ENCODE peak calls at places on chromosome 21, in seven cellular contexts. One of them, this sample, is unnamed.

GRCh38 chr21:39083377-39084008 is 99.8 kb downstream of the PSMG1 start:
- DNase-seq in hepatocyte: peak
- DNase-seq in foreskin fibroblast: no peak
- DNase-seq in psoas muscle: no peak
- DNase-seq in pancreas: no peak
- DNase-seq in brain microvascular endothelial cell: no peak
- DNase-seq in RWPE1: peak
- DNase-seq in this sample: no peak

GRCh38 chr21:34635307-34635706 is 20.4 kb upstream of the RCAN1 start:
- DNase-seq in hepatocyte: no peak
- DNase-seq in foreskin fibroblast: no peak
- DNase-seq in psoas muscle: no peak
- DNase-seq in pancreas: no peak
- DNase-seq in brain microvascular endothelial cell: no peak
- DNase-seq in RWPE1: no peak
- DNase-seq in this sample: no peak

GRCh38 chr21:38925923-38926322 is 120.2 kb downstream of the ETS2 start:
- DNase-seq in hepatocyte: peak
- DNase-seq in foreskin fibroblast: peak
- DNase-seq in psoas muscle: peak
- DNase-seq in pancreas: no peak
- DNase-seq in brain microvascular endothelial cell: peak
- DNase-seq in RWPE1: peak
- DNase-seq in this sample: no peak

GRCh38 chr21:35637431-35637830 is 422.9 kb downstream of the SETD4 start:
- DNase-seq in hepatocyte: no peak
- DNase-seq in foreskin fibroblast: peak
- DNase-seq in psoas muscle: no peak
- DNase-seq in pancreas: no peak
- DNase-seq in brain microvascular endothelial cell: peak
- DNase-seq in RWPE1: no peak
- DNase-seq in this sample: no peak

GRCh38 chr21:17501107-17502006 is 11.5 kb upstream of the CXADR start:
- DNase-seq in hepatocyte: peak
- DNase-seq in foreskin fibroblast: peak
- DNase-seq in psoas muscle: no peak
- DNase-seq in pancreas: no peak
- DNase-seq in brain microvascular endothelial cell: no peak
- DNase-seq in RWPE1: no peak
- DNase-seq in this sample: no peak

GRCh38 chr21:34126691-34127090 is 53.3 kb downstream of the MRPS6 start:
- DNase-seq in hepatocyte: no peak
- DNase-seq in foreskin fibroblast: peak
- DNase-seq in psoas muscle: no peak
- DNase-seq in pancreas: no peak
- DNase-seq in brain microvascular endothelial cell: no peak
- DNase-seq in RWPE1: peak
- DNase-seq in this sample: no peak

GRCh38 chr21:16134134-16134533 is 404.4 kb downstream of the USP25 start:
- DNase-seq in hepatocyte: no peak
- DNase-seq in foreskin fibroblast: no peak
- DNase-seq in psoas muscle: no peak
- DNase-seq in pancreas: no peak
- DNase-seq in brain microvascular endothelial cell: no peak
- DNase-seq in RWPE1: no peak
- DNase-seq in this sample: no peak

GRCh38 chr21:34625194-34625593 is 10.3 kb upstream of the RCAN1 start:
- DNase-seq in hepatocyte: no peak
- DNase-seq in foreskin fibroblast: no peak
- DNase-seq in psoas muscle: no peak
- DNase-seq in pancreas: no peak
- DNase-seq in brain microvascular endothelial cell: no peak
- DNase-seq in RWPE1: no peak
- DNase-seq in this sample: no peak

GRCh38 chr21:34875830-34876229 is 173.3 kb downstream of the RUNX1 start:
- DNase-seq in hepatocyte: no peak
- DNase-seq in foreskin fibroblast: peak
- DNase-seq in psoas muscle: no peak
- DNase-seq in pancreas: no peak
- DNase-seq in brain microvascular endothelial cell: no peak
- DNase-seq in RWPE1: no peak
- DNase-seq in this sample: no peak

GRCh38 chr21:25639922-25640670 is 1.0 kb downstream of the JAM2 start:
- DNase-seq in hepatocyte: peak
- DNase-seq in foreskin fibroblast: peak
- DNase-seq in psoas muscle: peak
- DNase-seq in pancreas: no peak
- DNase-seq in brain microvascular endothelial cell: no peak
- DNase-seq in RWPE1: no peak
- DNase-seq in this sample: no peak

GRCh38 chr21:15848632-15849031 is 118.8 kb downstream of the USP25 start:
- DNase-seq in hepatocyte: peak
- DNase-seq in foreskin fibroblast: peak
- DNase-seq in psoas muscle: no peak
- DNase-seq in pancreas: no peak
- DNase-seq in brain microvascular endothelial cell: peak
- DNase-seq in RWPE1: peak
- DNase-seq in this sample: no peak

GRCh38 chr21:26146681-26147080 is 23.9 kb downstream of the APP start:
- DNase-seq in hepatocyte: no peak
- DNase-seq in foreskin fibroblast: no peak
- DNase-seq in psoas muscle: no peak
- DNase-seq in pancreas: no peak
- DNase-seq in brain microvascular endothelial cell: no peak
- DNase-seq in RWPE1: no peak
- DNase-seq in this sample: no peak

GRCh38 chr21:22791986-22792560 is 1793.9 kb downstream of the NCAM2 start:
- DNase-seq in hepatocyte: peak
- DNase-seq in foreskin fibroblast: peak
- DNase-seq in psoas muscle: no peak
- DNase-seq in pancreas: no peak
- DNase-seq in brain microvascular endothelial cell: peak
- DNase-seq in RWPE1: peak
- DNase-seq in this sample: no peak

GRCh38 chr21:29073222-29074006 is at the start of gene CCT8:
- DNase-seq in hepatocyte: peak
- DNase-seq in foreskin fibroblast: peak
- DNase-seq in psoas muscle: peak
- DNase-seq in pancreas: peak
- DNase-seq in brain microvascular endothelial cell: peak
- DNase-seq in RWPE1: peak
- DNase-seq in this sample: peak

GRCh38 chr21:41369105-41369914 is 7.5 kb downstream of the MX2 start:
- DNase-seq in hepatocyte: peak
- DNase-seq in foreskin fibroblast: no peak
- DNase-seq in psoas muscle: peak
- DNase-seq in pancreas: no peak
- DNase-seq in brain microvascular endothelial cell: no peak
- DNase-seq in RWPE1: no peak
- DNase-seq in this sample: no peak

GRCh38 chr21:27703806-27704205 is 736.9 kb upstream of the ADAMTS5 start:
- DNase-seq in hepatocyte: no peak
- DNase-seq in foreskin fibroblast: peak
- DNase-seq in psoas muscle: no peak
- DNase-seq in pancreas: no peak
- DNase-seq in brain microvascular endothelial cell: no peak
- DNase-seq in RWPE1: no peak
- DNase-seq in this sample: no peak

DNA sequence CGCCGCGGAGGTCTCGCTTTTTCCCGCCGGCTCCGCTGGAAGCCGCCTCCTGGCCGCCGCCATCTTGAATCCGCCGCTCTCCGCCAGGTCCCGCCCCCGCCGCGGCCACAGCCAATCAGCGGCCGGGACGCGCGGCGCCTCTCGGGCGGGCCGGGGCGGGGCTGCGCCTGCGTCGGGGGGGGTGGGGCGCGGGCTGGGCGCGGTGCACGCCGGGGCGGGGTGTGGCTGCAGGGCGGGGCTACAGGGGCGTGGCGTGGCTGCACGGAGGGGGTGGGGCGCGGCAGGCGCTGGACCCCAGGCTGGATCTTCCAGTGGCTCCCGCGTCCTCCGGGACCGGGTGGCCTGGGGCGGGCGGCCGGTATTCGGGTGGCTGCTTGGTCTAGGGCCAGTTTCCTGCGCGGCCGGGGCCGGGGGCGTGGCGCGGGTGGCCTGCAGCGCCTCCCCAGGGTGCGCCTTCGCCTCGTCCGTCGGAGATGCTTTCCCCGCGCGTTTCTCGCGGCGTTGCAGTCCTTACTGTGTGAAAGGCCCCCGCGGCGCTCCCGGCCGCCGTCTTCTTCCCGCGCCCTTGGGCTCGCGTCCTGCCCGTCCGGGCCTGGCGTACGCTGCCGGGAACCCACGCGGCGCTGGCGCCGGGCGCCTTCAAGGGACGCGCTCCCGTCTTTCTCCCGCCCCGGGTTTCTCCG is 575 bp downstream of the PCNT start:
- DNase-seq in hepatocyte: peak
- DNase-seq in foreskin fibroblast: peak
- DNase-seq in psoas muscle: peak
- DNase-seq in pancreas: peak
- DNase-seq in brain microvascular endothelial cell: peak
- DNase-seq in RWPE1: peak
- DNase-seq in this sample: peak
- TF ChIP-seq CTCF in hepatocyte: peak
- TF ChIP-seq CTCF in foreskin fibroblast: peak
- TF ChIP-seq CTCF in psoas muscle: peak
- TF ChIP-seq CTCF in pancreas: no peak
- TF ChIP-seq CTCF in brain microvascular endothelial cell: no peak
- TF ChIP-seq CTCF in RWPE1: no peak
- TF ChIP-seq CTCF in this sample: no peak

GRCh38 chr21:36966846-36967657 is 583 bp upstream of the HLCS start:
- DNase-seq in hepatocyte: no peak
- DNase-seq in foreskin fibroblast: peak
- DNase-seq in psoas muscle: no peak
- DNase-seq in pancreas: no peak
- DNase-seq in brain microvascular endothelial cell: peak
- DNase-seq in RWPE1: no peak
- DNase-seq in this sample: no peak

GRCh38 chr21:36964398-36964797 is 2.1 kb downstream of the HLCS start:
- DNase-seq in hepatocyte: no peak
- DNase-seq in foreskin fibroblast: no peak
- DNase-seq in psoas muscle: no peak
- DNase-seq in pancreas: no peak
- DNase-seq in brain microvascular endothelial cell: no peak
- DNase-seq in RWPE1: no peak
- DNase-seq in this sample: no peak

GRCh38 chr21:36965720-36966065 is 776 bp downstream of the HLCS start:
- DNase-seq in hepatocyte: no peak
- DNase-seq in foreskin fibroblast: no peak
- DNase-seq in psoas muscle: no peak
- DNase-seq in pancreas: no peak
- DNase-seq in brain microvascular endothelial cell: no peak
- DNase-seq in RWPE1: no peak
- DNase-seq in this sample: no peak

GRCh38 chr21:36964832-36965719 is 1.4 kb downstream of the HLCS start:
- DNase-seq in hepatocyte: no peak
- DNase-seq in foreskin fibroblast: no peak
- DNase-seq in psoas muscle: no peak
- DNase-seq in pancreas: no peak
- DNase-seq in brain microvascular endothelial cell: no peak
- DNase-seq in RWPE1: no peak
- DNase-seq in this sample: no peak

GRCh38 chr21:36966066-36966845 is at the start of gene HLCS:
- DNase-seq in hepatocyte: peak
- DNase-seq in foreskin fibroblast: peak
- DNase-seq in psoas muscle: peak
- DNase-seq in pancreas: peak
- DNase-seq in brain microvascular endothelial cell: peak
- DNase-seq in RWPE1: peak
- DNase-seq in this sample: no peak
- TF ChIP-seq CTCF in hepatocyte: peak
- TF ChIP-seq CTCF in foreskin fibroblast: no peak
- TF ChIP-seq CTCF in psoas muscle: peak
- TF ChIP-seq CTCF in pancreas: no peak
- TF ChIP-seq CTCF in brain microvascular endothelial cell: no peak
- TF ChIP-seq CTCF in RWPE1: peak
- TF ChIP-seq CTCF in this sample: peak

GRCh38 chr21:42537106-42537742 is 23.6 kb downstream of the SLC37A1 start:
- DNase-seq in hepatocyte: no peak
- DNase-seq in foreskin fibroblast: peak
- DNase-seq in psoas muscle: no peak
- DNase-seq in pancreas: no peak
- DNase-seq in brain microvascular endothelial cell: no peak
- DNase-seq in RWPE1: no peak
- DNase-seq in this sample: no peak
- TF ChIP-seq CTCF in hepatocyte: peak
- TF ChIP-seq CTCF in foreskin fibroblast: no peak
- TF ChIP-seq CTCF in psoas muscle: no peak
- TF ChIP-seq CTCF in pancreas: no peak
- TF ChIP-seq CTCF in brain microvascular endothelial cell: peak
- TF ChIP-seq CTCF in RWPE1: peak
- TF ChIP-seq CTCF in this sample: peak

GRCh38 chr21:45016491-45017375 is 57.6 kb upstream of the ADARB1 start:
- DNase-seq in hepatocyte: no peak
- DNase-seq in foreskin fibroblast: no peak
- DNase-seq in psoas muscle: peak
- DNase-seq in pancreas: peak
- DNase-seq in brain microvascular endothelial cell: no peak
- DNase-seq in RWPE1: no peak
- DNase-seq in this sample: no peak

GRCh38 chr21:45016031-45016430 is 58.3 kb upstream of the ADARB1 start:
- DNase-seq in hepatocyte: no peak
- DNase-seq in foreskin fibroblast: no peak
- DNase-seq in psoas muscle: no peak
- DNase-seq in pancreas: no peak
- DNase-seq in brain microvascular endothelial cell: no peak
- DNase-seq in RWPE1: no peak
- DNase-seq in this sample: no peak

GRCh38 chr21:45013271-45013841 is 61.0 kb upstream of the ADARB1 start:
- DNase-seq in hepatocyte: peak
- DNase-seq in foreskin fibroblast: no peak
- DNase-seq in psoas muscle: no peak
- DNase-seq in pancreas: peak
- DNase-seq in brain microvascular endothelial cell: no peak
- DNase-seq in RWPE1: no peak
- DNase-seq in this sample: no peak

GRCh38 chr21:45015469-45015860 is 58.9 kb upstream of the ADARB1 start:
- DNase-seq in hepatocyte: no peak
- DNase-seq in foreskin fibroblast: no peak
- DNase-seq in psoas muscle: peak
- DNase-seq in pancreas: peak
- DNase-seq in brain microvascular endothelial cell: no peak
- DNase-seq in RWPE1: no peak
- DNase-seq in this sample: no peak

DNA sequence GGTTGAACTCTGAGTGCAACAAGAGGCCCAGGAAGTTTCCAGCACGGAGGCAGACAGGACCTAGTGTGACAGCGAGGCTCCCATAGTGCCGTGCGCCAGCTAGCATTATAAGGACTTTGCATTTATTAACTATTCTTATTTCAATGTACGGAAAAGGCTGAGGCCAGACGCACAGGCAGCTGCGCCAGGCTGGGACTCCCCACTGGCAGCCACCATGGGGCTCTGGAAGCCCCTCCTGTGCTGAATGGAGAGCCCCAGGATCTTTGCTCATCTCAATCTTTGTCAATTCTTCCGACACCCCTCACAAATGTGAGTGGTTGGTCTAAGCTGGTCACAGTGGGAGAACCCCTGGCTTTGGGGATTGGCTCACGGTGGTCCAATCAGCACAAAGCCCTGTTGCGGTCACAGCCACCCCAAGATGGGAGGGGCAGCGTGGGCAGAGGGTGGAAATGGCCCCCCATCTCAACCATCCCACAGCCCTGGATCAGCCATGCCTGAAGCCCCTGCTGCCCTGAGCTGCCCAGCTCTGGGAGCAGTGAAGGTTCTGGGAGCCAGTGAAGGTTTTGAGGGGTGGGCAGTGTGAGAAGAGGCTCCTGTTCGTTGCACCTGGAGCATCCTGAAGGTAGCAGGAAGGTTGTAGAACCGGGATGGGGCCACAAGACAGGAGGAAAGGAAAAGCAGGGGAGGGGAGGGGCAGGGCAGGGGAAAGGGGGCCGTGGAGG is 59.5 kb upstream of the ADARB1 start:
- DNase-seq in hepatocyte: no peak
- DNase-seq in foreskin fibroblast: no peak
- DNase-seq in psoas muscle: no peak
- DNase-seq in pancreas: no peak
- DNase-seq in brain microvascular endothelial cell: no peak
- DNase-seq in RWPE1: no peak
- DNase-seq in this sample: no peak
- TF ChIP-seq CTCF in hepatocyte: no peak
- TF ChIP-seq CTCF in foreskin fibroblast: no peak
- TF ChIP-seq CTCF in psoas muscle: no peak
- TF ChIP-seq CTCF in pancreas: no peak
- TF ChIP-seq CTCF in brain microvascular endothelial cell: no peak
- TF ChIP-seq CTCF in RWPE1: no peak
- TF ChIP-seq CTCF in this sample: no peak

This sample was measured in osteocyte.